ENCODE peak calls at places on chromosomes 2 and 18, in nine cellular contexts. K is effector CD4-positive, alpha-beta T cell; I is NCI-H1105; L is NB4; H is GF-D8; S is retina; R is T-cell; Y is posterior vena cava; V is NCI-H2029. W is an unnamed sample.

GRCh38 chr2:217993817-217994459 is 8.9 kb downstream of the TNS1 start:
- DNase-seq in K (peak; percentile 14), I (peak; percentile 13), L (peak; percentile 61), H (no peak), S (peak; percentile 62), R (no peak), Y (peak; percentile 88), V (no peak), W (peak; percentile 38)

GRCh38 chr2:70975237-70975636 is 3.2 kb upstream of the ANKRD53 start:
- DNase-seq in K (no peak), I (no peak), L (no peak), H (no peak), S (no peak), R (no peak), Y (no peak), V (no peak), W (no peak)

GRCh38 chr2:220188031-220188430 is 560.6 kb downstream of the SLC4A3 start:
- DNase-seq in K (no peak), I (no peak), L (no peak), H (no peak), S (no peak), R (no peak), Y (no peak), V (no peak), W (no peak)

GRCh38 chr18:3594760-3595241 is 144.8 kb downstream of the TGIF1 start:
- DNase-seq in K (no peak), I (no peak), L (peak; percentile 15), H (peak; percentile 80), S (no peak), R (no peak), Y (no peak), V (no peak), W (no peak)

GRCh38 chr18:22639026-22639463 is 221.3 kb upstream of the CTAGE1 start:
- DNase-seq in K (no peak), I (no peak), L (no peak), H (no peak), S (no peak), R (no peak), Y (no peak), V (no peak), W (no peak)

GRCh38 chr2:152038451-152038958 is 60.3 kb downstream of the CACNB4 start:
- DNase-seq in K (no peak), I (no peak), L (peak; percentile 36), H (peak; percentile 60), S (no peak), R (no peak), Y (peak; percentile 82), V (no peak), W (no peak)

GRCh38 chr2:231708050-231708772 is at the start of gene PTMA:
- DNase-seq in K (peak; percentile 99), I (peak; percentile 97), L (peak; percentile 100), H (peak; percentile 97), S (peak; percentile 100), R (peak; percentile 100), Y (peak; percentile 100), V (peak; percentile 98), W (peak; percentile 97)

GRCh38 chr18:6566338-6566911 is 151.7 kb upstream of the L3MBTL4 start:
- DNase-seq in K (no peak), I (no peak), L (no peak), H (no peak), S (no peak), R (no peak), Y (no peak), V (no peak), W (no peak)

GRCh38 chr2:236866542-236867340 is 218.9 kb upstream of the COPS8 start:
- DNase-seq in K (no peak), I (no peak), L (peak; percentile 43), H (no peak), S (no peak), R (no peak), Y (no peak), V (no peak), W (no peak)

GRCh38 chr2:163453920-163454319 is 281.9 kb downstream of the FIGN start:
- DNase-seq in K (no peak), I (no peak), L (no peak), H (no peak), S (no peak), R (no peak), Y (no peak), V (no peak), W (no peak)

GRCh38 chr2:25356088-25356487 is 14.4 kb upstream of the DNMT3A start:
- DNase-seq in K (no peak), I (no peak), L (no peak), H (no peak), S (no peak), R (no peak), Y (no peak), V (no peak), W (no peak)

GRCh38 chr2:17171446-17172049 is 346.7 kb downstream of the RAD51AP2 start:
- DNase-seq in K (no peak), I (no peak), L (peak; percentile 36), H (no peak), S (peak; percentile 50), R (no peak), Y (no peak), V (no peak), W (no peak)

GRCh38 chr2:24658531-24659202 is 134.5 kb downstream of the PTRHD1 start:
- DNase-seq in K (no peak), I (no peak), L (no peak), H (no peak), S (no peak), R (no peak), Y (no peak), V (no peak), W (no peak)

GRCh38 chr2:46431481-46432235 is 47.7 kb upstream of the TMEM247 start:
- DNase-seq in K (no peak), I (no peak), L (peak; percentile 11), H (no peak), S (no peak), R (no peak), Y (no peak), V (no peak), W (no peak)

GRCh38 chr2:158319269-158319668 is 137.3 kb downstream of the CCDC148 start:
- DNase-seq in K (no peak), I (no peak), L (peak; percentile 9), H (no peak), S (no peak), R (no peak), Y (no peak), V (peak; percentile 19), W (no peak)

GRCh38 chr2:86476092-86476491 is 34.9 kb downstream of the KDM3A start:
- DNase-seq in K (no peak), I (no peak), L (no peak), H (no peak), S (no peak), R (no peak), Y (no peak), V (no peak), W (no peak)

GRCh38 chr2:137168564-137168963 is 403.2 kb downstream of the THSD7B start:
- DNase-seq in K (no peak), I (no peak), L (no peak), H (no peak), S (no peak), R (no peak), Y (no peak), V (no peak), W (no peak)

GRCh38 chr2:236980961-236981360 is 104.7 kb upstream of the COPS8 start:
- DNase-seq in K (no peak), I (no peak), L (no peak), H (no peak), S (no peak), R (no peak), Y (no peak), V (no peak), W (no peak)

GRCh38 chr2:191366199-191366598 is 121.0 kb downstream of the MYO1B start:
- DNase-seq in K (no peak), I (no peak), L (no peak), H (no peak), S (no peak), R (no peak), Y (no peak), V (no peak), W (no peak)

GRCh38 chr2:8024506-8024905 is 657.4 kb upstream of the ID2 start:
- DNase-seq in K (no peak), I (no peak), L (no peak), H (no peak), S (no peak), R (no peak), Y (no peak), V (no peak), W (no peak)

GRCh38 chr2:28547906-28548600 is 52.2 kb downstream of the PLB1 start:
- DNase-seq in K (no peak), I (no peak), L (no peak), H (no peak), S (no peak), R (no peak), Y (no peak), V (no peak), W (no peak)

GRCh38 chr2:69915050-69915945 is at the start of gene MXD1:
- DNase-seq in K (peak; percentile 18), I (peak; percentile 4), L (peak; percentile 47), H (no peak), S (no peak), R (no peak), Y (no peak), V (peak; percentile 1), W (peak; percentile 6)

GRCh38 chr18:24432618-24433017 is 6.1 kb downstream of the IMPACT start:
- DNase-seq in K (no peak), I (no peak), L (peak; percentile 70), H (peak; percentile 90), S (no peak), R (no peak), Y (no peak), V (no peak), W (no peak)

GRCh38 chr2:64854773-64855237 is 134.4 kb upstream of the SLC1A4 start:
- DNase-seq in K (no peak), I (no peak), L (peak; percentile 86), H (peak; percentile 45), S (no peak), R (no peak), Y (no peak), V (peak; percentile 42), W (no peak)

GRCh38 chr2:176188969-176189665 is 649 bp downstream of the HOXD1 start:
- DNase-seq in K (no peak), I (no peak), L (no peak), H (no peak), S (no peak), R (no peak), Y (peak; percentile 83), V (no peak), W (no peak)

GRCh38 chr18:10086458-10086857 is 172.6 kb downstream of the VAPA start:
- DNase-seq in K (no peak), I (no peak), L (no peak), H (no peak), S (peak; percentile 56), R (no peak), Y (no peak), V (no peak), W (no peak)

GRCh38 chr2:127661949-127662510 is 13.3 kb downstream of the LIMS2 start:
- DNase-seq in K (no peak), I (no peak), L (peak; percentile 36), H (no peak), S (no peak), R (no peak), Y (peak; percentile 90), V (no peak), W (no peak)

GRCh38 chr2:129469389-129469788 is 510.1 kb upstream of the RAB6C start:
- DNase-seq in K (no peak), I (no peak), L (no peak), H (no peak), S (no peak), R (no peak), Y (no peak), V (no peak), W (no peak)

GRCh38 chr2:56898986-56899385 is 715.2 kb downstream of the CCDC85A start:
- DNase-seq in K (no peak), I (no peak), L (no peak), H (no peak), S (no peak), R (no peak), Y (no peak), V (no peak), W (no peak)

GRCh38 chr2:54979645-54980044 is 70.6 kb downstream of the RTN4 start:
- DNase-seq in K (no peak), I (no peak), L (no peak), H (no peak), S (no peak), R (no peak), Y (no peak), V (peak; percentile 18), W (no peak)

GRCh38 chr2:66364495-66364992 is 70.4 kb upstream of the MEIS1 start:
- DNase-seq in K (no peak), I (no peak), L (no peak), H (no peak), S (no peak), R (no peak), Y (no peak), V (no peak), W (no peak)